ENCODE peak calls at places on chromosomes 16 and 17, in nine cellular contexts. P is tibial artery, I is RWPE1, A is nephron progenitor cell, T is astrocyte of the cerebellum, R is lower lobe of right lung, M is endothelial cell, N is progenitor cell of endocrine pancreas, E is GM12865. K is an unnamed sample.

GRCh38 chr16:30377050-30377811 is 2.6 kb downstream of the MYL11 start:
- DNase-seq in N (peak; percentile 76), P (no peak), M (no peak), A (no peak), T (no peak), I (no peak), E (no peak), R (no peak), K (no peak)

GRCh38 chr16:21284414-21284813 is 6.3 kb upstream of the CRYM start:
- DNase-seq in M (no peak), P (no peak), I (no peak), N (no peak), A (no peak), R (no peak), T (no peak), E (no peak), K (no peak)

GRCh38 chr17:71118039-71118438 is 948.7 kb downstream of the KCNJ2 start:
- DNase-seq in I (peak; percentile 70), P (no peak), A (no peak), R (no peak), T (peak; percentile 29), M (peak; percentile 4), N (no peak), E (peak; percentile 2), K (no peak)

GRCh38 chr17:61331178-61331577 is 68.5 kb upstream of the TBX2 start:
- DNase-seq in R (no peak), I (no peak), M (no peak), T (no peak), P (peak; percentile 40), E (no peak), A (no peak), N (no peak), K (no peak)

GRCh38 chr17:62723842-62724241 is 84.3 kb downstream of the MARCHF10 start:
- DNase-seq in M (no peak), I (no peak), N (no peak), P (no peak), A (no peak), R (no peak), T (no peak), E (no peak), K (no peak)

GRCh38 chr16:69273009-69273408 is 38.1 kb upstream of the VPS4A start:
- DNase-seq in N (no peak), I (no peak), P (no peak), A (no peak), R (no peak), M (no peak), T (peak; percentile 31), E (no peak), K (no peak)

GRCh38 chr16:24668481-24669001 is 60.9 kb upstream of the TNRC6A start:
- DNase-seq in R (no peak), I (no peak), P (peak; percentile 56), T (peak; percentile 36), A (no peak), M (no peak), E (peak; percentile 24), N (no peak), K (no peak)

GRCh38 chr17:15210247-15210646 is 54.9 kb downstream of the PMP22 start:
- DNase-seq in P (no peak), I (no peak), T (no peak), E (no peak), R (no peak), M (no peak), A (no peak), N (no peak), K (no peak)

GRCh38 chr17:21288581-21289017 is 4.1 kb downstream of the MAP2K3 start:
- DNase-seq in M (no peak), A (no peak), P (no peak), T (no peak), N (no peak), I (no peak), R (no peak), E (peak; percentile 54), K (no peak)

GRCh38 chr17:83155128-83156081 is 76.0 kb downstream of the METRNL start:
- DNase-seq in N (no peak), T (peak; percentile 53), P (peak; percentile 69), R (no peak), I (no peak), M (no peak), A (no peak), E (no peak), K (no peak)

GRCh38 chr16:85172465-85173071 is 60.3 kb upstream of the CIBAR2 start:
- DNase-seq in I (no peak), A (peak; percentile 43), E (peak; percentile 24), N (no peak), P (no peak), M (no peak), T (no peak), R (peak; percentile 47), K (no peak)
- TF ChIP-seq CTCF in I (no peak), A (no peak), E (peak; percentile 15), N (peak; percentile 51), P (peak; percentile 6), M (no peak), T (peak; percentile 49), R (no peak), K (no peak)

DNA sequence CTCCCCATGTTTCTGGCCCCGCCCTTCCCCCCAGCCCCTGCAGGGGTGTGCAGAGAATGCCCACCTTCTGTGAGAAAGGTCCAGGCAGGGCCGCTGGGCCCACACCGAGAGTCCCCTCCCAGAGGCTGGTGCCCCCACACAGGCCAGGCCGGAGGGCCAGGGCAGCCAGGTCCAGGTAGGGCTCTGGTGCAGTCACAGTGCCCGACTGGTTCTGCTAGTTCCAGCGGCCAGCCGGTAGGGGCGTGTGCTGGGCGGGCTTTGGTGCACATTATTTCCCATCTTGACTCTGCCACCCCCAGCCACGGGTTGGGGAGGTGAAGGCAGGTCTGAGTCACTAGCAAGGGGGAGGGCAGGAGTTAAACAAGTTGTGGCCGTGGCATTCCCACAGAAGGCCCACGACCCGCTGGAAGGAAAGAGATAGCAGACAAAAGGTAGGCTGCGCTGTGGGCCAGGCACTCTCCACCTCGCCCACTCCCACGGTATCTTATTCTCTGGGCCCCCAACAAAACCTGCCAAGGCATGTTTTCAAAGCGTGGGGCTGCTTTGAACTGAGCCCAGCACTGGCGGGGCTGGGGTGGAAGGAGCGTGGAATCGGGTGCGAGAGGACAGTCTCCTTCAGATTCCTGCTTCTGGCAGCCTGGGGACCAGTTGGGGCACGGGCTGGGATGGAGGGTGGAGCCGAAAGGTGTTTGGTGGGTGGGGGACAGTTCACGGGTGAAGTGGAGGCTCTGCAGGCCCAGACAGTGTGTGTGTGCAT is 1.9 kb downstream of the EPN3 start:
- DNase-seq in A (no peak), T (no peak), N (no peak), R (peak; percentile 56), M (no peak), P (no peak), E (no peak), I (peak; percentile 89), K (no peak)
- TF ChIP-seq CTCF in A (peak; percentile 35), T (peak; percentile 39), N (peak; percentile 60), R (peak; percentile 34), M (peak; percentile 40), P (no peak), E (no peak), I (peak; percentile 75), K (peak; percentile 16)

GRCh38 chr16:3306078-3306477 is 781 bp downstream of the ZNF75A start:
- DNase-seq in A (no peak), R (no peak), E (no peak), M (no peak), I (no peak), T (no peak), N (no peak), P (no peak), K (no peak)

GRCh38 chr16:3304370-3304769 is 860 bp downstream of the TIGD7 start:
- DNase-seq in T (no peak), M (no peak), N (no peak), P (no peak), I (no peak), E (no peak), A (no peak), R (no peak), K (no peak)

DNA sequence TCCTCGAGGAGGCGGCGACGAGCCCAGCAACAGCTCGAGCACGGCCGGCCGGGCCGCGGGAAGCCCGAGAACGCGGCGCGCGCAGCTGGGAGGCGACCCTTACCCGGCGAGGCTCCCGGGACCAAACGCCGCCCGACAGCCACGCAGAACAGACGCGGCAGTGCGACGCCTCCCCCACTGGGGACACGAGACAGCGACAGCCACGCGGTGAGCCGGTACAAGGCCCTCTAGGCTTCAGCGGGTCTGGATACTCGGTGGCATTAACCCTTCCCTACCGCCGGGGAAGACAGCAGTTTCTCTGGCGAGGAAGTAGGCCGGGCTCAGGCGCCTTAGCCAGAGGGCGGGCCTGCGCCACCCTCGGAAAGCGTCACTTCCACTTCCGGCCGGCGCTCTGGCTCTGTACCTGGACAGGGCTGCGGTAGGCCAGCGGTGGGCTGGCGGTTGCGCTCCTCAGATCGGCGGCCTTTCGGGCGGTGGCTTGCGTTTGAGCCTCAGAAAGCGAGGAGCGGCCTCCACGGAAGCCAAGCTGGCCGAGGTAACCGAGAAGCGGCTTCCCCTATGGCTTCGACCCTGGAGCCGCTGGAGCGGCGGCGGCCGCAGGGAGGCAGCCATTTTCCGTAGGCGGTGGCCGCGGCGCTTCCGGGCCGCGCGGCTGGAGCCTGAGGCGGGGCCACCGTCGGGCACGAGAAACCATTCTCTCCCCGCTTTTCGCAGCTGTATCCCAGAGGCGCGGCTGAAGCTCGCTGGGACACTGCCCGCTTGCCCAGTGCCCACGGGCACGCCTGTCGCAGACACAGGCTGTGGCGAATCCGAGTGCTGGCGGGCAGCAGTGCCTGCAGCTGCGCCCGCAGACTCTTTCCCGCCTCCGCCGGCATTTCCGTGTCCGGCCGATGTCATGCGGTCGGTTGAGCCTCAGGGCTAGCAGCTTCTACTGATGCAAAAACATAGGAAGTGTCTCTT is at the start of the genes TIGD7 and ZNF75A:
- DNase-seq in A (peak; percentile 80), M (peak; percentile 73), R (peak; percentile 94), P (peak; percentile 72), I (peak; percentile 84), T (peak; percentile 49), N (peak; percentile 61), E (peak; percentile 95), K (peak; percentile 69)
- TF ChIP-seq CTCF in A (no peak), M (no peak), R (peak; percentile 6), P (peak; percentile 19), I (peak; percentile 15), T (peak; percentile 5), N (peak; percentile 6), E (no peak), K (no peak)

GRCh38 chr16:74034862-74035261 is 261.8 kb upstream of the PSMD7 start:
- DNase-seq in M (peak; percentile 26), P (no peak), A (peak; percentile 13), T (no peak), R (no peak), N (no peak), I (peak; percentile 16), E (peak; percentile 10), K (no peak)
- TF ChIP-seq CTCF in M (peak; percentile 24), P (peak; percentile 18), A (peak; percentile 68), T (peak; percentile 30), R (peak; percentile 24), N (peak; percentile 68), I (no peak), E (peak; percentile 17), K (no peak)

GRCh38 chr16:7431723-7432122 is 99.1 kb downstream of the RBFOX1 start:
- DNase-seq in R (no peak), I (no peak), E (no peak), N (no peak), P (no peak), M (no peak), T (no peak), A (no peak), K (no peak)
- TF ChIP-seq CTCF in R (no peak), I (no peak), E (no peak), N (no peak), P (no peak), M (no peak), T (no peak), A (no peak), K (no peak)